ENCODE peak calls at places on chromosomes 6 and 20, in six cellular contexts. One of them, this sample, is unnamed.

GRCh38 chr6:56951049-56951816 is 3.7 kb upstream of the BEND6 start:
- DNase-seq in osteoblast: no peak
- DNase-seq in cardiac muscle cell: peak
- DNase-seq in pancreas: no peak
- DNase-seq in RWPE1: no peak
- DNase-seq in nephron progenitor cell: no peak
- DNase-seq in this sample: peak

GRCh38 chr6:100948381-100949133 is 67.4 kb upstream of the ASCC3 start:
- DNase-seq in nephron progenitor cell: no peak
- DNase-seq in RWPE1: no peak
- DNase-seq in pancreas: no peak
- DNase-seq in cardiac muscle cell: peak
- DNase-seq in osteoblast: no peak
- DNase-seq in this sample: no peak

GRCh38 chr6:74091133-74091793 is 395.3 kb downstream of the CD109 start:
- DNase-seq in osteoblast: no peak
- DNase-seq in pancreas: no peak
- DNase-seq in cardiac muscle cell: peak
- DNase-seq in nephron progenitor cell: peak
- DNase-seq in RWPE1: peak
- DNase-seq in this sample: peak

GRCh38 chr6:14544689-14545088 is 427.1 kb downstream of the CD83 start:
- DNase-seq in RWPE1: no peak
- DNase-seq in cardiac muscle cell: no peak
- DNase-seq in osteoblast: no peak
- DNase-seq in pancreas: no peak
- DNase-seq in nephron progenitor cell: no peak
- DNase-seq in this sample: no peak

GRCh38 chr20:44422083-44422482 is 53.6 kb upstream of the TTPAL start:
- DNase-seq in RWPE1: peak
- DNase-seq in pancreas: no peak
- DNase-seq in osteoblast: peak
- DNase-seq in nephron progenitor cell: no peak
- DNase-seq in cardiac muscle cell: no peak
- DNase-seq in this sample: no peak

GRCh38 chr20:49603209-49603627 is 35.3 kb upstream of the PTGIS start:
- DNase-seq in cardiac muscle cell: peak
- DNase-seq in nephron progenitor cell: no peak
- DNase-seq in pancreas: no peak
- DNase-seq in osteoblast: no peak
- DNase-seq in RWPE1: no peak
- DNase-seq in this sample: peak

GRCh38 chr6:168852336-168852884 is 401.2 kb downstream of the THBS2 start:
- DNase-seq in nephron progenitor cell: no peak
- DNase-seq in RWPE1: no peak
- DNase-seq in osteoblast: no peak
- DNase-seq in pancreas: no peak
- DNase-seq in cardiac muscle cell: no peak
- DNase-seq in this sample: no peak

GRCh38 chr6:149012040-149012545 is 265.3 kb downstream of the UST start:
- DNase-seq in pancreas: no peak
- DNase-seq in osteoblast: peak
- DNase-seq in cardiac muscle cell: peak
- DNase-seq in RWPE1: peak
- DNase-seq in nephron progenitor cell: no peak
- DNase-seq in this sample: no peak

GRCh38 chr6:70547313-70547712 is 19.4 kb upstream of the SDHAF4 start:
- DNase-seq in cardiac muscle cell: peak
- DNase-seq in RWPE1: no peak
- DNase-seq in nephron progenitor cell: no peak
- DNase-seq in pancreas: no peak
- DNase-seq in osteoblast: no peak
- DNase-seq in this sample: no peak

GRCh38 chr6:170152989-170153388 is 137.9 kb downstream of the DLL1 start:
- DNase-seq in cardiac muscle cell: peak
- DNase-seq in RWPE1: peak
- DNase-seq in osteoblast: peak
- DNase-seq in pancreas: peak
- DNase-seq in nephron progenitor cell: no peak
- DNase-seq in this sample: no peak

GRCh38 chr20:52103469-52103910 is 88.1 kb downstream of the ZFP64 start:
- DNase-seq in RWPE1: peak
- DNase-seq in cardiac muscle cell: peak
- DNase-seq in nephron progenitor cell: peak
- DNase-seq in pancreas: no peak
- DNase-seq in osteoblast: peak
- DNase-seq in this sample: no peak

GRCh38 chr20:39986231-39986904 is 702.7 kb downstream of the MAFB start:
- DNase-seq in RWPE1: no peak
- DNase-seq in cardiac muscle cell: peak
- DNase-seq in pancreas: no peak
- DNase-seq in osteoblast: no peak
- DNase-seq in nephron progenitor cell: no peak
- DNase-seq in this sample: no peak

GRCh38 chr6:2596222-2596621 is 154.5 kb downstream of the MYLK4 start:
- DNase-seq in nephron progenitor cell: peak
- DNase-seq in pancreas: no peak
- DNase-seq in osteoblast: no peak
- DNase-seq in cardiac muscle cell: no peak
- DNase-seq in RWPE1: no peak
- DNase-seq in this sample: no peak

GRCh38 chr20:2149507-2149906 is 47.9 kb downstream of the STK35 start:
- DNase-seq in RWPE1: no peak
- DNase-seq in pancreas: no peak
- DNase-seq in cardiac muscle cell: no peak
- DNase-seq in nephron progenitor cell: no peak
- DNase-seq in osteoblast: peak
- DNase-seq in this sample: no peak

GRCh38 chr6:106026748-106027147 is 59.4 kb upstream of the PRDM1 start:
- DNase-seq in osteoblast: no peak
- DNase-seq in pancreas: no peak
- DNase-seq in cardiac muscle cell: no peak
- DNase-seq in nephron progenitor cell: no peak
- DNase-seq in RWPE1: no peak
- DNase-seq in this sample: peak

GRCh38 chr6:15327271-15327670 is 81.4 kb downstream of the JARID2 start:
- DNase-seq in osteoblast: no peak
- DNase-seq in nephron progenitor cell: peak
- DNase-seq in cardiac muscle cell: no peak
- DNase-seq in RWPE1: no peak
- DNase-seq in pancreas: no peak
- DNase-seq in this sample: peak

GRCh38 chr6:52416629-52417151 is 3.5 kb upstream of the EFHC1 start:
- DNase-seq in cardiac muscle cell: peak
- DNase-seq in RWPE1: peak
- DNase-seq in pancreas: no peak
- DNase-seq in nephron progenitor cell: peak
- DNase-seq in osteoblast: peak
- DNase-seq in this sample: peak

GRCh38 chr6:24313477-24314141 is 44.2 kb downstream of the DCDC2 start:
- DNase-seq in pancreas: no peak
- DNase-seq in osteoblast: no peak
- DNase-seq in cardiac muscle cell: peak
- DNase-seq in RWPE1: peak
- DNase-seq in nephron progenitor cell: no peak
- DNase-seq in this sample: no peak

GRCh38 chr20:55424968-55425367 is 580.4 kb downstream of the CBLN4 start:
- DNase-seq in cardiac muscle cell: no peak
- DNase-seq in osteoblast: no peak
- DNase-seq in nephron progenitor cell: no peak
- DNase-seq in RWPE1: no peak
- DNase-seq in pancreas: no peak
- DNase-seq in this sample: no peak

GRCh38 chr6:1761472-1761871 is 151.8 kb downstream of the FOXC1 start:
- DNase-seq in RWPE1: no peak
- DNase-seq in nephron progenitor cell: no peak
- DNase-seq in cardiac muscle cell: no peak
- DNase-seq in osteoblast: no peak
- DNase-seq in pancreas: no peak
- DNase-seq in this sample: no peak

GRCh38 chr6:152176219-152176745 is 368.8 kb downstream of the ESR1 start:
- DNase-seq in nephron progenitor cell: no peak
- DNase-seq in osteoblast: no peak
- DNase-seq in RWPE1: no peak
- DNase-seq in cardiac muscle cell: peak
- DNase-seq in pancreas: no peak
- DNase-seq in this sample: no peak

GRCh38 chr6:35091353-35092083 is 49.6 kb downstream of the TCP11 start:
- DNase-seq in RWPE1: no peak
- DNase-seq in cardiac muscle cell: no peak
- DNase-seq in nephron progenitor cell: no peak
- DNase-seq in pancreas: peak
- DNase-seq in osteoblast: peak
- DNase-seq in this sample: no peak

GRCh38 chr6:170459451-170459850 is 93.7 kb downstream of the PSMB1 start:
- DNase-seq in RWPE1: no peak
- DNase-seq in osteoblast: peak
- DNase-seq in nephron progenitor cell: no peak
- DNase-seq in cardiac muscle cell: peak
- DNase-seq in pancreas: no peak
- DNase-seq in this sample: peak

GRCh38 chr6:42664718-42665117 is 57.7 kb downstream of the PRPH2 start:
- DNase-seq in RWPE1: no peak
- DNase-seq in osteoblast: no peak
- DNase-seq in nephron progenitor cell: no peak
- DNase-seq in pancreas: no peak
- DNase-seq in cardiac muscle cell: no peak
- DNase-seq in this sample: no peak

GRCh38 chr20:34570859-34571306 is 12.4 kb downstream of the MAP1LC3A start:
- DNase-seq in nephron progenitor cell: no peak
- DNase-seq in osteoblast: peak
- DNase-seq in cardiac muscle cell: peak
- DNase-seq in RWPE1: no peak
- DNase-seq in pancreas: no peak
- DNase-seq in this sample: no peak

GRCh38 chr6:56757585-56757984 is 114.9 kb upstream of the DST start:
- DNase-seq in osteoblast: no peak
- DNase-seq in RWPE1: no peak
- DNase-seq in nephron progenitor cell: no peak
- DNase-seq in pancreas: no peak
- DNase-seq in cardiac muscle cell: peak
- DNase-seq in this sample: peak

GRCh38 chr6:99434702-99435530 is 9.8 kb upstream of the PNISR start:
- DNase-seq in osteoblast: peak
- DNase-seq in cardiac muscle cell: peak
- DNase-seq in pancreas: no peak
- DNase-seq in nephron progenitor cell: no peak
- DNase-seq in RWPE1: peak
- DNase-seq in this sample: peak

GRCh38 chr6:169216830-169217229 is 36.8 kb downstream of the THBS2 start:
- DNase-seq in pancreas: no peak
- DNase-seq in RWPE1: no peak
- DNase-seq in cardiac muscle cell: no peak
- DNase-seq in osteoblast: no peak
- DNase-seq in nephron progenitor cell: no peak
- DNase-seq in this sample: no peak

GRCh38 chr6:20279608-20280287 is 67.5 kb upstream of the MBOAT1 start:
- DNase-seq in osteoblast: no peak
- DNase-seq in RWPE1: peak
- DNase-seq in pancreas: no peak
- DNase-seq in nephron progenitor cell: no peak
- DNase-seq in cardiac muscle cell: no peak
- DNase-seq in this sample: no peak

GRCh38 chr6:43416935-43417334 is 10.4 kb upstream of the ABCC10 start:
- DNase-seq in RWPE1: no peak
- DNase-seq in pancreas: no peak
- DNase-seq in osteoblast: no peak
- DNase-seq in nephron progenitor cell: no peak
- DNase-seq in cardiac muscle cell: no peak
- DNase-seq in this sample: no peak

GRCh38 chr6:165663736-165664552 is 903 bp upstream of the PDE10A start:
- DNase-seq in RWPE1: no peak
- DNase-seq in pancreas: no peak
- DNase-seq in cardiac muscle cell: no peak
- DNase-seq in osteoblast: peak
- DNase-seq in nephron progenitor cell: peak
- DNase-seq in this sample: no peak

GRCh38 chr20:36478137-36478905 is 63.0 kb upstream of the MYL9 start:
- DNase-seq in pancreas: no peak
- DNase-seq in osteoblast: peak
- DNase-seq in RWPE1: no peak
- DNase-seq in cardiac muscle cell: no peak
- DNase-seq in nephron progenitor cell: no peak
- DNase-seq in this sample: no peak

GRCh38 chr6:131917763-131918649 is 33.2 kb downstream of the CCN2 start:
- DNase-seq in nephron progenitor cell: no peak
- DNase-seq in RWPE1: no peak
- DNase-seq in osteoblast: no peak
- DNase-seq in cardiac muscle cell: no peak
- DNase-seq in pancreas: no peak
- DNase-seq in this sample: no peak
- TF ChIP-seq CTCF in nephron progenitor cell: no peak
- TF ChIP-seq CTCF in RWPE1: no peak
- TF ChIP-seq CTCF in osteoblast: no peak
- TF ChIP-seq CTCF in cardiac muscle cell: no peak
- TF ChIP-seq CTCF in pancreas: no peak
- TF ChIP-seq CTCF in this sample: no peak

GRCh38 chr20:63657937-63658748 is at the start of gene RTEL1:
- DNase-seq in pancreas: peak
- DNase-seq in nephron progenitor cell: peak
- DNase-seq in cardiac muscle cell: peak
- DNase-seq in osteoblast: peak
- DNase-seq in RWPE1: peak
- DNase-seq in this sample: peak
- TF ChIP-seq CTCF in pancreas: no peak
- TF ChIP-seq CTCF in nephron progenitor cell: no peak
- TF ChIP-seq CTCF in cardiac muscle cell: no peak
- TF ChIP-seq CTCF in osteoblast: no peak
- TF ChIP-seq CTCF in RWPE1: no peak
- TF ChIP-seq CTCF in this sample: no peak

DNA sequence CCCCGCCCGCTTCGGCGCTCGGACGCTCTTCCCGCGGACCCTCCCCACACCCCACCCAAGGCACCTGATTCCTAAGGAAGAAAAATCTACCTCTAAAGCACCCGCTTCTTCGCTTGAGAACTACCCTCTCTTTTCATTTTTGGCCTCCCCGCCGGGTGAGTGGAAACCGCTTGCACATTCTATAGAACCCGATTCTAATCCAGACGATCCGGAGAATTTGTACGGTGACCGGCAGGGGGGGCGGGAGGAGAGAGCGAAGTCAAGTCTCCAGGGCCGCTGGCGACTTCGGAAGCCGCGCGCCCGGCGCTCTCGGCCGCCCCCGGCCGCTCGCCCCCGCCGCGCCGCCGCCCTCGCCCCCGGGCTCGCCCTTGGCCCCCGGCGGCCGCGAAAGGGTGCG is at the start of gene RBM24:
- DNase-seq in pancreas: peak
- DNase-seq in osteoblast: peak
- DNase-seq in cardiac muscle cell: peak
- DNase-seq in RWPE1: peak
- DNase-seq in nephron progenitor cell: peak
- DNase-seq in this sample: no peak
- TF ChIP-seq CTCF in pancreas: no peak
- TF ChIP-seq CTCF in osteoblast: peak
- TF ChIP-seq CTCF in cardiac muscle cell: peak
- TF ChIP-seq CTCF in RWPE1: peak
- TF ChIP-seq CTCF in nephron progenitor cell: no peak
- TF ChIP-seq CTCF in this sample: no peak

GRCh38 chr6:40672118-40672517 is 85.0 kb upstream of the LRFN2 start:
- DNase-seq in pancreas: no peak
- DNase-seq in nephron progenitor cell: no peak
- DNase-seq in osteoblast: no peak
- DNase-seq in cardiac muscle cell: no peak
- DNase-seq in RWPE1: no peak
- DNase-seq in this sample: no peak
- TF ChIP-seq CTCF in pancreas: no peak
- TF ChIP-seq CTCF in nephron progenitor cell: no peak
- TF ChIP-seq CTCF in osteoblast: peak
- TF ChIP-seq CTCF in cardiac muscle cell: no peak
- TF ChIP-seq CTCF in RWPE1: no peak
- TF ChIP-seq CTCF in this sample: peak